ENCODE peak calls at places on chromosome 17, in six cellular contexts. V, F, X, P, U and B are unnamed samples.

GRCh38 chr17:39714234-39714633 is 14.4 kb downstream of the ERBB2 start:
- DNase-seq in U (no peak), V (no peak), X (no peak), F (no peak), P (no peak), B (no peak)

GRCh38 chr17:81044764-81045589 is 10.0 kb downstream of the BAIAP2 start:
- DNase-seq in U (peak; percentile 75), X (no peak), F (peak; percentile 63), P (no peak), V (no peak), B (peak; percentile 90)

GRCh38 chr17:68172461-68172954 is 75.3 kb upstream of the AMZ2 start:
- DNase-seq in F (peak; percentile 68), P (no peak), X (peak; percentile 85), V (peak; percentile 73), U (peak; percentile 72), B (peak; percentile 87)

GRCh38 chr17:20009302-20010098 is at the start of gene SPECC1:
- DNase-seq in X (peak; percentile 75), P (peak; percentile 87), F (peak; percentile 47), U (peak; percentile 55), V (peak; percentile 85), B (peak; percentile 95)

GRCh38 chr17:63529711-63530556 is 6.8 kb downstream of the KCNH6 start:
- DNase-seq in U (no peak), P (no peak), V (no peak), X (no peak), F (no peak), B (no peak)

GRCh38 chr17:51365090-51365489 is 104.7 kb downstream of the UTP18 start:
- DNase-seq in P (no peak), V (no peak), U (peak; percentile 9), X (no peak), F (no peak), B (no peak)

GRCh38 chr17:263271-263670 is 81.8 kb upstream of the DOC2B start:
- DNase-seq in X (no peak), U (no peak), F (no peak), V (no peak), P (no peak), B (peak; percentile 38)

GRCh38 chr17:3838206-3838605 is 7.8 kb downstream of the NCBP3 start:
- DNase-seq in P (no peak), F (no peak), V (no peak), U (no peak), X (no peak), B (no peak)

GRCh38 chr17:28758411-28759121 is 14.8 kb downstream of the TRAF4 start:
- DNase-seq in U (no peak), F (no peak), V (no peak), P (no peak), X (no peak), B (no peak)

GRCh38 chr17:63222655-63223054 is 223.5 kb downstream of the CYB561 start:
- DNase-seq in V (no peak), U (peak; percentile 36), P (no peak), X (no peak), F (peak; percentile 28), B (no peak)

GRCh38 chr17:70324031-70324430 is 154.7 kb downstream of the KCNJ2 start:
- DNase-seq in V (no peak), P (no peak), U (no peak), X (no peak), F (no peak), B (no peak)

GRCh38 chr17:69637399-69638165 is 223.1 kb downstream of the MAP2K6 start:
- DNase-seq in X (no peak), P (no peak), U (peak; percentile 66), F (peak; percentile 53), V (no peak), B (no peak)

GRCh38 chr17:67449065-67449464 is 72.0 kb downstream of the PITPNC1 start:
- DNase-seq in P (no peak), U (peak; percentile 26), V (no peak), X (no peak), F (peak; percentile 78), B (no peak)

GRCh38 chr17:794876-795275 is 12.7 kb downstream of the MRM3 start:
- DNase-seq in V (peak; percentile 78), X (peak; percentile 27), F (peak; percentile 79), U (peak; percentile 75), P (peak; percentile 87), B (no peak)

GRCh38 chr17:80112471-80113032 is 11.2 kb downstream of the GAA start:
- DNase-seq in F (no peak), U (no peak), V (no peak), X (peak; percentile 38), P (no peak), B (no peak)

GRCh38 chr17:74678541-74678940 is 34.2 kb downstream of the CD300LF start:
- DNase-seq in U (no peak), F (no peak), X (no peak), P (peak; percentile 22), V (no peak), B (no peak)

GRCh38 chr17:27296427-27296979 is 2.6 kb downstream of the WSB1 start:
- DNase-seq in X (no peak), U (peak; percentile 85), P (no peak), F (peak; percentile 84), V (no peak), B (no peak)

GRCh38 chr17:21452377-21453143 is 76.4 kb downstream of the KCNJ12 start:
- DNase-seq in U (peak; percentile 79), F (peak; percentile 79), X (peak; percentile 5), P (peak; percentile 75), V (peak; percentile 73), B (peak; percentile 83)

GRCh38 chr17:29176500-29177351 is 3.5 kb downstream of the MYO18A start:
- DNase-seq in X (peak; percentile 78), U (peak; percentile 16), F (peak; percentile 37), V (peak; percentile 66), P (no peak), B (no peak)

GRCh38 chr17:32757963-32758362 is 119.0 kb downstream of the MYO1D start:
- DNase-seq in P (no peak), X (no peak), V (no peak), F (no peak), U (no peak), B (no peak)

GRCh38 chr17:60447375-60447774 is 25.1 kb downstream of the CHCT1 start:
- DNase-seq in X (no peak), F (no peak), P (no peak), U (no peak), V (no peak), B (no peak)

GRCh38 chr17:74516561-74516960 is 14.7 kb downstream of the CD300LB start:
- DNase-seq in P (peak; percentile 50), U (no peak), X (no peak), V (no peak), F (no peak), B (peak; percentile 62)

GRCh38 chr17:75774988-75775668 is 9.5 kb upstream of the UNK start:
- DNase-seq in P (peak; percentile 75), V (no peak), F (peak; percentile 45), X (no peak), U (no peak), B (no peak)

GRCh38 chr17:73560661-73561060 is 83.6 kb downstream of the SDK2 start:
- DNase-seq in U (no peak), P (no peak), F (no peak), V (no peak), X (peak; percentile 48), B (no peak)

GRCh38 chr17:80681215-80681614 is 136.6 kb downstream of the RPTOR start:
- DNase-seq in X (no peak), U (no peak), P (no peak), F (no peak), V (no peak), B (no peak)

GRCh38 chr17:41687828-41688640 is 651 bp upstream of the EIF1 start:
- DNase-seq in P (no peak), F (peak; percentile 43), U (no peak), X (peak; percentile 68), V (peak; percentile 37), B (no peak)
- TF ChIP-seq CTCF in P (no peak), F (no peak), U (no peak), X (peak; percentile 93), V (peak; percentile 20), B (peak; percentile 47)

GRCh38 chr17:40791808-40792436 is 7.8 kb downstream of the KRT28 start:
- DNase-seq in F (peak; percentile 66), U (peak; percentile 67), P (no peak), V (peak; percentile 40), X (no peak), B (no peak)
- TF ChIP-seq CTCF in F (peak; percentile 57), U (peak; percentile 57), P (no peak), V (peak; percentile 71), X (peak; percentile 68), B (peak; percentile 61)

GRCh38 chr17:78316867-78317816 is 42.7 kb downstream of the SOCS3 start:
- DNase-seq in V (peak; percentile 42), F (peak; percentile 45), X (no peak), P (no peak), U (no peak), B (no peak)

GRCh38 chr17:78314683-78315354 is 45.1 kb downstream of the SOCS3 start:
- DNase-seq in X (no peak), U (no peak), P (no peak), F (no peak), V (no peak), B (no peak)

GRCh38 chr17:78315355-78316114 is 44.3 kb downstream of the SOCS3 start:
- DNase-seq in U (peak; percentile 94), P (peak; percentile 95), F (peak; percentile 92), X (no peak), V (no peak), B (peak; percentile 88)

GRCh38 chr17:78316115-78316866 is 43.6 kb downstream of the SOCS3 start:
- DNase-seq in V (no peak), X (no peak), U (no peak), P (no peak), F (no peak), B (no peak)

DNA sequence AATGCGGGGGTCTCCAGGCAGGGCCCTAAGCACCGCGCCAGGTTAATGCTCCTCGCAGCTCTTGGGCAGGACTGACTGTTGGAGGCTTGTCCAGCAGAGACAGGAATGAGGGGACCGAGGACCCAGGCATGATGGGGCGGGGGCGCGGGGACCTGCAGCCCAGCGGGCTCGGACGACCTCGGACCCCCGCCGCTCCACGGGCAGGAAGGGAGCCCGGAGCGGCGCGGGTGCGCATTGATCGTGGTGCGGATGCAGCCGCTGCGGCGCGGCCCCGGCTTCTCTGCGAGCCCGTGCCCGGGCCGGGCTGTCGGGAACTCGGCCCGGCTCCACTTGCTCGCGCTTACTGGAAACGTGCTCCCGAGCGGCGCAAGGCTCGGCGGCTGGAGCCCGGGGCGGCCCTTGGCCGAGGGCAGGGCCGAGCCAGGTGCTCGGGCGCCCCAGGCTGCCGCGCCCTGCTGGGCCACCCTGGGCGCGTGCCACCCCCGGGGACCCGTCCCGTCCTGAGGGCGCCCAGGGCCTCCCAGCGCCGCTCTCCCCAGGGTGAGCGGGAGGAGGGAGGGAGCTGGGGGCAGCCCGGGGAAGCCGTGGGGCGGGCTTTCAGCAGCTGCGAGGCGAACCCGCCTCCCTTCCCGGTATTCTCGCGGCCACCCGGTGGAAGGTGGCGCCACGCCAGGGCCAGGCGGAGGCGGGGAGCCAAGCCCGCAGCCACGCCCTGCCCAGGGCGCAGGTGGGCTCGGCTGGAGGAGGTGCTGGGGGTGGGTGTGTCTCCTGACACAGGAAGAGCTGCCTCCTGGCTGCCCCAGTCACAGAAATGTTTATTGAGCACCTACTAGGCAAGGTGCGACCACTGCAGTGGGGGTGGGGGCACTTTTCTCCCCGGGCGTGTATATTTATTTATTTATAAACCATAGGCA is 45.9 kb downstream of the SOCS3 start:
- DNase-seq in F (peak; percentile 51), X (peak; percentile 60), P (no peak), U (peak; percentile 66), V (peak; percentile 69), B (peak; percentile 89)
- TF ChIP-seq CTCF in F (no peak), X (no peak), P (no peak), U (no peak), V (no peak), B (no peak)

GRCh38 chr17:49708515-49709161 is 874 bp upstream of the SLC35B1 start:
- DNase-seq in F (peak; percentile 25), P (no peak), X (no peak), U (peak; percentile 36), V (no peak), B (no peak)
- TF ChIP-seq CTCF in F (no peak), P (no peak), X (peak; percentile 59), U (no peak), V (no peak), B (peak; percentile 19)

GRCh38 chr17:17950806-17951205 is 21.4 kb downstream of the TOM1L2 start:
- DNase-seq in X (no peak), U (no peak), F (no peak), P (no peak), V (no peak), B (no peak)
- TF ChIP-seq CTCF in X (peak; percentile 19), U (peak; percentile 8), F (peak; percentile 6), P (no peak), V (peak; percentile 14), B (no peak)